ENCODE peak calls at places on chromosomes 12 and 14, in six cellular contexts. P is GM12878, G is A549, Y is HepG2, W is K562, S is endothelial cell of umbilical vein. K is an unnamed sample.
A peak's percentile ranks its signal among the peaks of the same experiment; 100 is the strongest.

GRCh38 chr12:31832740-31833540 is 104.1 kb upstream of the AMN1 start:
- DNase-seq in P (peak; percentile 73), G (no peak), Y (no peak), W (peak; percentile 58), S (no peak), K (peak; percentile 95)

GRCh38 chr14:88212691-88213090 is 110.4 kb downstream of the KCNK10 start:
- DNase-seq in P (no peak), G (no peak), Y (no peak), W (no peak), S (no peak), K (no peak)

GRCh38 chr14:57889245-57889644 is 23.4 kb upstream of the SLC35F4 start:
- DNase-seq in P (no peak), G (no peak), Y (no peak), W (no peak), S (peak; percentile 3), K (no peak)

GRCh38 chr14:90576981-90577660 is 180.3 kb downstream of the CALM1 start:
- DNase-seq in P (no peak), G (no peak), Y (no peak), W (peak; percentile 59), S (no peak), K (peak; percentile 15)

GRCh38 chr12:810635-811415 is 58.4 kb downstream of the WNK1 start:
- DNase-seq in P (no peak), G (no peak), Y (no peak), W (no peak), S (no peak), K (no peak)

GRCh38 chr12:13192719-13193118 is 3.8 kb upstream of the EMP1 start:
- DNase-seq in P (no peak), G (no peak), Y (no peak), W (no peak), S (no peak), K (no peak)

GRCh38 chr14:97065305-97066067 is 268.3 kb downstream of the VRK1 start:
- DNase-seq in P (no peak), G (no peak), Y (no peak), W (no peak), S (no peak), K (no peak)

GRCh38 chr12:94092516-94093241 is 55.7 kb upstream of the PLXNC1 start:
- DNase-seq in P (no peak), G (no peak), Y (no peak), W (no peak), S (no peak), K (no peak)

GRCh38 chr12:7075931-7076330 is 15.4 kb downstream of the C1S start:
- DNase-seq in P (no peak), G (no peak), Y (no peak), W (no peak), S (no peak), K (no peak)

GRCh38 chr12:47990351-47991105 is 13.7 kb downstream of the COL2A1 start:
- DNase-seq in P (peak; percentile 58), G (no peak), Y (no peak), W (no peak), S (no peak), K (peak; percentile 67)

GRCh38 chr12:45353944-45354343 is 138.0 kb downstream of the ANO6 start:
- DNase-seq in P (no peak), G (no peak), Y (no peak), W (no peak), S (no peak), K (no peak)

GRCh38 chr12:39619316-39619659 is 315 bp downstream of the ABCD2 start:
- DNase-seq in P (no peak), G (no peak), Y (no peak), W (no peak), S (no peak), K (no peak)

GRCh38 chr12:27331299-27331926 is 1.2 kb upstream of the BMAL2 start:
- DNase-seq in P (peak; percentile 76), G (peak; percentile 64), Y (peak; percentile 35), W (peak; percentile 52), S (peak; percentile 93), K (peak; percentile 92)

GRCh38 chr14:47269788-47270492 is 405.5 kb downstream of the MDGA2 start:
- DNase-seq in P (no peak), G (no peak), Y (no peak), W (no peak), S (no peak), K (no peak)
- H3K4me3 ChIP-seq in P (no peak overlapping the region), G (no peak overlapping the region), Y (no peak overlapping the region), W (no peak overlapping the region), S (no peak overlapping the region), K (no peak overlapping the region)

DNA sequence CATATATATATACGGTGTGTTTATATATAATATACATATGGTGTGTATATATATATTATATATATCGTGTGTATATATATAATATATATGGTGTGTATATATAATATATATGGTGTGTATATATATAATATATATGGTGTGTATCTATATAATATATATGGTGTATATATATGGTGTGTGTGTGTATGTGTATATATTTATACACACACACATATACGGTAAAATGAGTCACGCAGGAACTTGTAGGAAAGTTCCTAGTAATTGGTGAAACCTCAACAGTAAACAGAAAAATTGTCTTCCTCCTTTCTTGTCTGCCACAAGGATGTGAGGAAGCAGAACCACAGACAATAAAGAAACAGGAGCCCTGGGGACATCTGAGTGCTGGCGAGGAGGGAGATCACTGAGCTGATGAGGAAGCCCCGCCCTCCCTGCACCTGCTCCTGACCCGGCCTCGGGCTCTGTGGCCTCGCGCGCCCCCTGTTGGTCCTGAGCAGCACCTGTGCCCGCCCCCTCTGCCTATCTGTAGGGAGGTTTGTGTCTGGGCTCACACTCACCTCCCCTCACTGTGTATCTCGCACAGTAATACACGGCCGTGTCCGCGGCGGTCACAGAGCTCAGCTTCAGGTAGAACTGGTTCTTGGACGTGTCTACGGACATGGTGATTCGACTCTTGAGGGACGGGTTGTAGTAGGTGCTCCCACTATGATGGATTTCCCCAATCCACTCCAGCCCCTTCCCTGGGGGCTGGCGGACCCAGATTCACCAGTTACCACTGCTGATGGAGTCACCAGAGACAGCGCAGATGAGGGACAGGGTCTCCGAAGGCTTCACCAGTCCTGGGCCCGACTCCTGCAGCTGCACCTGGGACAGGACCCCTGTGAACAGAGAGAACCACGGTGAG is 1079.4 kb downstream of the TMEM121 start:
- DNase-seq in P (peak; percentile 21), G (no peak), Y (peak; percentile 31), W (peak; percentile 59), S (no peak), K (peak; percentile 80)
- TF ChIP-seq CTCF in P (peak; percentile 69), G (no peak), Y (peak; percentile 59), W (peak; percentile 42), S (no peak), K (peak; percentile 65)

DNA sequence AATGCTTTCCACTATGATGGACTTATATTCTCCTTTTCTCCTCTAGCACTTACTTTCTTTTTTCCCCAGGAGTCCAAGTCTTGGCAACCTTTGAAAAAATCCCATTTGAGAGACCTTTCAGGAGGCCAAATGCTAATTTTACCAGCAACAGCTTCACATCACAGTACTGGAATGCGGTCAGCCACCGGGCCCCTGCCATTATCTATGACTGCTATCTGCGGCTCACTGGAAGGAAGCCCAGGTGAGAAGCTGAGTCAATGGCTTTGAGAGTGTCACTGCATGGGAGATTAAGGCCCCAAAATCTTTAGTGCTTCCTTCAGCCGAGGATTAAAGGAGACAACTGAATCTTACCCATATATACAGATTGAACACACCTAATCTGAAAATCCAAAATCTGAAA is 64.2 kb downstream of the ERGIC2 start:
- DNase-seq in P (no peak), G (no peak), Y (no peak), W (peak; percentile 26), S (no peak), K (no peak)
- TF ChIP-seq MYC in P (no peak), G (no peak), Y (no peak), W (no peak), S (no peak), K (no peak)

DNA sequence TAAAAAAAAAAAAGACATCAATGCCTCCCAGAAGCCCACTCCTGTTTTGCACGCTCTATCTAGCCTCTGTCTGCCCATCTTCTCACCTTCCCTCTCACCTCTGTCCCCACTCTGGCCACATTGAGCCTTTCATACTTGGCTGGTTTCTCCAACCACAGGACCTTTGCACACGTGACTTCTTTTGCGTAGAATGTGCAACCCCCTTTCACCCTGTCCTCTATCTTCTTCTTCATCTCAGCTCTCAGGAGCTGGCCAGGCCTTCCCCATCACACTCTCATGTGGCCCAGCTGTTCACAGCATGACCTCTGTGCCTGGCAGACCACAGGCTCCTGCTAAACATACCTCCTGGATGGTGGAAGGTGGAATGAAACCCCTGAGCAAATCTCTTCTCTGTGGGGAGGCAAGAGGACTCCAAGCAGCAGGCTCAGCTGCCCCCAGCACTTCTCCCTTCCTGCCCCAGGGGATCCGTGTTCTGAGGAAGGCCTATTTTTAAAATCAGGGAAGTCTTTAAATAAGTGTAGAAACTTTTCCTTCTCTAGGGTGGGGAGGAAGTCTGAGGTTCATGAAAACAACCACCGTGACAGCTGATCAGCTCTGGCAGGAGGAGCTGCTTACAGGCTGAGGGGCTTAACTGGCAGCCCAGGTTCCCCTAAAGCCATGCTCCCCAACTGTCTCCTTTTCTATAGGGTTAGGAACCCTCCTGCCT is 11.6 kb downstream of the HVCN1 start:
- DNase-seq in P (peak; percentile 97), G (no peak), Y (no peak), W (no peak), S (no peak), K (peak; percentile 96)
- H3K4me3 ChIP-seq in P (peak overlapping the region; percentile 42), G (no peak overlapping the region), Y (no peak overlapping the region), W (no peak overlapping the region), S (no peak overlapping the region), K (no peak overlapping the region)

DNA sequence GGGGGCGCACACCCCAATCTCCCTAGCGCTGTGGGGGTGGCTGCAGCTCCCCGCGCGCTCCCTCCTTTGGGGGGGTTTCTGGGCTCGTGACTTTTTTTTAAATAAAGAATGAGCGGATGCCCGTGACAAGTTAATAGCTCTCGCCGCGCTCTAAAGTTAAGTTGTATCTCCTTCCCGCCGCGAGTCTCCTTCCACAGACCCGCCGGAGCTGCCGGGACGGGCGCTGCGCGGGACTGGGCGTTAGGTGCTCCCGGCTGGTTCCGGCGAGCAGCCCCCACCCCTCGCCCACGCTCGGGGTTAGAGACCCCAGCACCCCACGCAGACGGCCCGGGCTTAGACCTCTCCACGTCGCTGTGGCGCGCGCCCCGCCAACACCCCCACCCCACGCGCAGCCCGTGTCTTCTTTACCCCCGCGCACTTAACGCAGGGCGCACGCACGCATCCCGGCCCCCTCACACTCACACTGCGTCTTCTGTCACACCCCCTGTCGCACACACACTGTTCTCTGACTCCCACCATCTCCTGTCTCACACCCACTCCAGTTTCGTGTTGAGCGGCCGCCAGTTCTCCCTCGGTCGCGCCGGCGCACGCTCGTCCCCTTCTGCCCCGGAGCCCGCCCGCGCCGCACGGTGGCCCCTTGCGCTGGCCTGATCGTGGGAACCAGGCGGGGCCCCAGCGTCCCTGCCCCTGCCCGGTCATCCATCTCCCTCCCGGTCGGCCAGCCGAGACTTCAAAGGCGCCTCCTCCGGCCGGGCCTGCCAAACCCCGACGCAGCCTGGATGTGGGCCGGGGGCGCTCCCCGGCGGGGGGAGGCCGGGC is 82.4 kb upstream of the HMGA2 start:
- DNase-seq in P (no peak), G (peak; percentile 38), Y (peak; percentile 42), W (no peak), S (peak; percentile 53), K (no peak)
- TF ChIP-seq CTCF in P (no peak), G (no peak), Y (peak; percentile 32), W (no peak), S (no peak), K (no peak)

DNA sequence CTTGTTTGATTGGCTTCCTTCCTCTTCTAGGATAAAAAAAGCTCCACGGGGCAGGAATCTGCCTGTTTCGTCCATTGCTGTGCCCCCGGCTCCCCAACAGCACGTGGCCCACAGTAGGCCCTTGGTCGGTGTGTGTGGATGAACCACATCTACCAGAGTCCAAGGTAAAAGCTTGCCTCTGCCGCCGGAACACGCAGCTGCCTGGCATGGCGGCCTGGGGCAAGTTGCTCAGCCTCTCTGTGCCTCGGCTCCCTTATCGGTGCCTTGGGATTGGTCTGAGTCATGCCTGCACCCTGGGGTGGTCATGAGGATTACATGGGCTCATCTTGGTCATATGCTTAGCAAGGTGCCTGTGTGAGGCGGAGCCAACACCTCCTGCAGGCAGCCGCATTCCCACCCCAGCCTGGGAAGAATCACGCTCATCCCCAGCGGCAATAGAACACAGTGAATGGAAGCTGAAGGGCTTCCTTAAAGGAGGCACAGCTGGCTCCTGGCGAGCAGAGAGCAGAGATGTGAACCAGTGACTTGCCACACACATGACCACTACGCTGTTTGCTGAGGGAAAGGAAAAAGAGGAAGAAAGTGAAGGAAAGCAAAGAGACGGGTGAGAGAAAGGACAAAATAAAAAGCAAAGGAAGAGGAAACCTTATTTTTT is 5.5 kb upstream of the SCARB1 start:
- DNase-seq in P (no peak), G (no peak), Y (no peak), W (peak; percentile 82), S (no peak), K (peak; percentile 94)
- TF ChIP-seq MYC in P (no peak), G (no peak), Y (no peak), W (no peak), S (no peak), K (no peak)

K was measured in NB4.